ENCODE peak calls at places on chromosome 2, in eight cellular contexts. X is Caco-2; V is occipital lobe; E is Kasumi-1; T is ELF-1; O is germinal center; P is GM12892; W is effector memory CD4-positive, alpha-beta T cell. Y is an unnamed sample.

GRCh38 chr2:127637236-127637630 is 8.7 kb upstream of the GPR17 start:
- DNase-seq in X (no peak), E (no peak), T (no peak), V (no peak), W (no peak), O (no peak), P (no peak), Y (no peak)

GRCh38 chr2:174797792-174798276 is 33.6 kb upstream of the CHRNA1 start:
- DNase-seq in W (no peak), V (no peak), O (no peak), P (no peak), E (no peak), X (no peak), T (no peak), Y (no peak)

GRCh38 chr2:130837175-130837810 is 579 bp downstream of the ARHGEF4 start:
- DNase-seq in E (no peak), P (no peak), X (no peak), O (no peak), W (no peak), V (no peak), T (peak), Y (no peak)

GRCh38 chr2:126344498-126344897 is 311.5 kb upstream of the GYPC start:
- DNase-seq in P (no peak), O (no peak), T (no peak), E (no peak), W (no peak), V (no peak), X (no peak), Y (no peak)

GRCh38 chr2:138502253-138503086 is 900 bp downstream of the SPOPL start:
- DNase-seq in P (no peak), W (no peak), X (no peak), T (peak), V (no peak), O (no peak), E (peak), Y (no peak)

GRCh38 chr2:12051831-12052230 is 305.4 kb downstream of the LPIN1 start:
- DNase-seq in V (no peak), T (no peak), W (no peak), E (no peak), X (no peak), O (no peak), P (no peak), Y (no peak)

GRCh38 chr2:167294031-167294774 is 405.9 kb downstream of the XIRP2 start:
- DNase-seq in P (no peak), V (peak), E (no peak), T (peak), X (peak), O (peak), W (no peak), Y (peak)

GRCh38 chr2:12116228-12116750 is 369.9 kb downstream of the LPIN1 start:
- DNase-seq in X (no peak), E (no peak), V (no peak), T (no peak), P (peak), O (peak), W (no peak), Y (no peak)

GRCh38 chr2:232332940-232333259 is 45.7 kb upstream of the ALPP start:
- DNase-seq in P (no peak), E (no peak), T (no peak), W (no peak), V (no peak), O (no peak), X (no peak), Y (no peak)

GRCh38 chr2:72081450-72081849 is 66.2 kb downstream of the CYP26B1 start:
- DNase-seq in O (no peak), W (no peak), X (no peak), P (no peak), V (no peak), E (no peak), T (no peak), Y (no peak)

GRCh38 chr2:19312949-19313348 is 45.5 kb downstream of the OSR1 start:
- DNase-seq in P (no peak), X (peak), V (no peak), E (peak), W (no peak), O (peak), T (peak), Y (no peak)

GRCh38 chr2:133213651-133214050 is 354.6 kb downstream of the NCKAP5 start:
- DNase-seq in T (no peak), V (no peak), X (no peak), W (no peak), O (no peak), E (no peak), P (no peak), Y (no peak)

GRCh38 chr2:160427629-160428424 is 65.8 kb downstream of the RBMS1 start:
- DNase-seq in X (no peak), P (no peak), T (no peak), V (no peak), W (no peak), O (peak), E (peak), Y (no peak)

GRCh38 chr2:45808294-45808693 is 156.8 kb downstream of the PRKCE start:
- DNase-seq in W (no peak), P (no peak), T (no peak), V (no peak), O (no peak), E (no peak), X (no peak), Y (no peak)

GRCh38 chr2:215983581-215984351 is 29.6 kb downstream of the MREG start:
- DNase-seq in V (no peak), T (no peak), W (no peak), O (no peak), E (no peak), X (no peak), P (no peak), Y (no peak)

GRCh38 chr2:124112966-124113365 is 87.9 kb downstream of the CNTNAP5 start:
- DNase-seq in O (no peak), E (no peak), T (no peak), W (no peak), X (no peak), V (no peak), P (no peak), Y (no peak)

GRCh38 chr2:208265371-208265806 is 666 bp upstream of the PIKFYVE start:
- DNase-seq in W (peak), V (no peak), P (peak), E (peak), X (peak), T (peak), O (peak), Y (no peak)

GRCh38 chr2:26537069-26537825 is 59.3 kb upstream of the OTOF start:
- DNase-seq in O (no peak), E (no peak), V (no peak), W (no peak), T (no peak), X (no peak), P (no peak), Y (no peak)